ENCODE peak calls at places on chromosomes 5 and 9, in ten cellular contexts. R is NCI-H2227 treated with DMSO at 0.1 percent for 48 hours; T is HCEC 1CT; E is PC-3; J is activated CD4-positive, alpha-beta memory T cell treated with anti-CD3 and anti-CD28 coated beads, Interleukin-2, amount 10 ng/mL, durations not matched to agents 7 days and 5 days; C is activated T-helper 1 cell treated with anti-CD3 and anti-CD28 coated beads, Interleukin-12 subunit alpha, Interleukin-12 subunit beta, Interleukin-2, Interleukin-4 antibody, amounts not matched to agents 30 ng/mL and 10 ng/mL and 1 ng/mL, durations not matched to agents 14 hours and 24 hours and 36 hours; M is activated naive CD4-positive, alpha-beta T cell; K is EH; W is iPS-NIHi11; L is epithelial cell of proximal tubule. U is an unnamed sample.

GRCh38 chr5:141508808-141509611 is 20.1 kb downstream of the PCDHGC5 start:
- DNase-seq in R (peak; percentile 23), T (peak; percentile 98), E (peak; percentile 79), J (no peak), C (no peak), M (no peak), K (peak; percentile 98), W (peak; percentile 74), L (peak; percentile 66), U (peak; percentile 90)

GRCh38 chr5:73859696-73860095 is 233.7 kb downstream of the ARHGEF28 start:
- DNase-seq in R (no peak), T (no peak), E (no peak), J (no peak), C (no peak), M (no peak), K (no peak), W (no peak), L (no peak), U (no peak)

GRCh38 chr5:58934629-58935097 is 351.8 kb downstream of the RAB3C start:
- DNase-seq in R (no peak), T (no peak), E (no peak), J (no peak), C (no peak), M (no peak), K (no peak), W (no peak), L (no peak), U (no peak)

GRCh38 chr9:82124090-82124489 is 135.5 kb downstream of the SPATA31D1 start:
- DNase-seq in R (no peak), T (no peak), E (peak; percentile 53), J (no peak), C (no peak), M (no peak), K (peak; percentile 94), W (no peak), L (peak; percentile 42), U (peak; percentile 48)

GRCh38 chr9:31119882-31120481 is 1264.5 kb upstream of the ACO1 start:
- DNase-seq in R (no peak), T (no peak), E (peak; percentile 32), J (peak; percentile 18), C (no peak), M (no peak), K (no peak), W (peak; percentile 42), L (no peak), U (peak; percentile 26)

GRCh38 chr9:86891091-86891490 is 56.2 kb downstream of the GAS1 start:
- DNase-seq in R (no peak), T (no peak), E (no peak), J (no peak), C (no peak), M (no peak), K (no peak), W (no peak), L (no peak), U (no peak)

GRCh38 chr9:88238281-88238571 is 100.0 kb upstream of the SPATA31C2 start:
- DNase-seq in R (no peak), T (no peak), E (no peak), J (no peak), C (no peak), M (no peak), K (no peak), W (no peak), L (no peak), U (no peak)

GRCh38 chr9:94584555-94584954 is 9.1 kb downstream of the FBP2 start:
- DNase-seq in R (no peak), T (no peak), E (no peak), J (no peak), C (no peak), M (no peak), K (no peak), W (no peak), L (no peak), U (no peak)

GRCh38 chr9:88034964-88035363 is 60.6 kb upstream of the CDK20 start:
- DNase-seq in R (no peak), T (no peak), E (no peak), J (no peak), C (no peak), M (no peak), K (no peak), W (no peak), L (no peak), U (no peak)

GRCh38 chr9:78144663-78145377 is 91.1 kb upstream of the CEP78 start:
- DNase-seq in R (no peak), T (no peak), E (no peak), J (no peak), C (no peak), M (no peak), K (peak; percentile 8), W (no peak), L (no peak), U (no peak)

GRCh38 chr5:58261605-58262004 is 198.3 kb downstream of the PLK2 start:
- DNase-seq in R (no peak), T (peak; percentile 55), E (peak; percentile 19), J (no peak), C (no peak), M (no peak), K (peak; percentile 75), W (no peak), L (no peak), U (no peak)

GRCh38 chr5:180370861-180371641 is 17.9 kb upstream of the GFPT2 start:
- DNase-seq in R (no peak), T (no peak), E (no peak), J (no peak), C (no peak), M (no peak), K (no peak), W (no peak), L (no peak), U (no peak)

GRCh38 chr5:12384005-12384404 is 479.8 kb upstream of the CTNND2 start:
- DNase-seq in R (no peak), T (no peak), E (no peak), J (no peak), C (no peak), M (no peak), K (no peak), W (no peak), L (no peak), U (no peak)

GRCh38 chr9:23663536-23663935 is 162.5 kb downstream of the ELAVL2 start:
- DNase-seq in R (no peak), T (no peak), E (peak; percentile 58), J (no peak), C (no peak), M (no peak), K (no peak), W (no peak), L (no peak), U (peak; percentile 34)

GRCh38 chr5:150398432-150399157 is 14.1 kb downstream of the CD74 start:
- DNase-seq in R (no peak), T (no peak), E (no peak), J (no peak), C (no peak), M (no peak), K (no peak), W (peak; percentile 59), L (no peak), U (no peak)

GRCh38 chr9:19894975-19895374 is 106.1 kb upstream of the SLC24A2 start:
- DNase-seq in R (no peak), T (peak; percentile 2), E (no peak), J (no peak), C (no peak), M (no peak), K (peak; percentile 16), W (no peak), L (no peak), U (no peak)

GRCh38 chr5:67998709-67999251 is 216.8 kb upstream of the PIK3R1 start:
- DNase-seq in R (no peak), T (peak; percentile 81), E (peak; percentile 18), J (no peak), C (no peak), M (no peak), K (peak; percentile 91), W (no peak), L (no peak), U (no peak)

GRCh38 chr9:82923410-82924242 is 139.3 kb downstream of the RASEF start:
- DNase-seq in R (peak; percentile 33), T (no peak), E (no peak), J (no peak), C (no peak), M (no peak), K (peak; percentile 16), W (peak; percentile 24), L (peak; percentile 55), U (no peak)

GRCh38 chr5:113187879-113188278 is 211.3 kb downstream of the DCP2 start:
- DNase-seq in R (no peak), T (no peak), E (no peak), J (no peak), C (no peak), M (no peak), K (no peak), W (no peak), L (no peak), U (no peak)

GRCh38 chr5:23242891-23243290 is 264.5 kb upstream of the PRDM9 start:
- DNase-seq in R (no peak), T (no peak), E (no peak), J (no peak), C (no peak), M (no peak), K (no peak), W (no peak), L (no peak), U (no peak)

GRCh38 chr9:20236676-20237075 is 385.6 kb downstream of the MLLT3 start:
- DNase-seq in R (no peak), T (no peak), E (no peak), J (no peak), C (no peak), M (no peak), K (no peak), W (no peak), L (no peak), U (no peak)

GRCh38 chr5:139459451-139459934 is 3.0 kb downstream of the ECSCR start:
- DNase-seq in R (no peak), T (no peak), E (no peak), J (peak; percentile 49), C (no peak), M (no peak), K (no peak), W (no peak), L (no peak), U (no peak)

GRCh38 chr9:93988056-93988455 is 32.9 kb upstream of the BARX1 start:
- DNase-seq in R (no peak), T (no peak), E (no peak), J (no peak), C (no peak), M (no peak), K (no peak), W (no peak), L (no peak), U (no peak)

GRCh38 chr5:77463905-77464304 is 28.2 kb downstream of the WDR41 start:
- DNase-seq in R (no peak), T (no peak), E (no peak), J (no peak), C (no peak), M (no peak), K (peak; percentile 6), W (no peak), L (no peak), U (no peak)

GRCh38 chr5:117220730-117221129 is 646.1 kb upstream of the SEMA6A start:
- DNase-seq in R (no peak), T (no peak), E (no peak), J (no peak), C (no peak), M (no peak), K (no peak), W (no peak), L (no peak), U (peak; percentile 1)

GRCh38 chr9:110531776-110532175 is 47.8 kb downstream of the SVEP1 start:
- DNase-seq in R (no peak), T (peak; percentile 96), E (no peak), J (no peak), C (no peak), M (no peak), K (peak; percentile 73), W (no peak), L (no peak), U (peak; percentile 38)

GRCh38 chr9:33861917-33862453 is 45.0 kb downstream of the UBE2R2 start:
- DNase-seq in R (no peak), T (no peak), E (no peak), J (no peak), C (no peak), M (no peak), K (no peak), W (no peak), L (no peak), U (no peak)

GRCh38 chr9:137150485-137151060 is 11.6 kb downstream of the GRIN1 start:
- DNase-seq in R (no peak), T (no peak), E (peak; percentile 94), J (peak; percentile 60), C (no peak), M (no peak), K (peak; percentile 51), W (peak; percentile 59), L (no peak), U (no peak)

U was measured in HS-5.